ENCODE peak calls at places on chromosomes 1 and 21, in eight cellular contexts. P is activated naive CD4-positive, alpha-beta T cell treated with anti-CD3 and anti-CD28 coated beads, Interleukin-2, amount 50 U/mL, for 16 hours; T is fibroblast of the conjunctiva; S is SHP77; G is GM12891; Q is germinal center; W is neural crest cell; O is foreskin melanocyte. E is an unnamed sample.

GRCh38 chr1:98277111-98277510 is 356.3 kb upstream of the DPYD start:
- DNase-seq in S (no peak), O (no peak), P (no peak), W (no peak), T (no peak), Q (no peak), G (no peak), E (no peak)

GRCh38 chr1:24391882-24392603 is 21.5 kb downstream of the STPG1 start:
- DNase-seq in T (no peak), P (peak; percentile 62), G (no peak), O (peak; percentile 55), S (peak; percentile 25), W (peak; percentile 72), Q (peak; percentile 74), E (peak; percentile 86)

GRCh38 chr1:36743286-36744005 is 260.7 kb upstream of the CSF3R start:
- DNase-seq in S (no peak), O (no peak), W (no peak), Q (no peak), P (no peak), T (no peak), G (no peak), E (no peak)

GRCh38 chr1:80054129-80054528 is 1047.6 kb upstream of the ADGRL4 start:
- DNase-seq in W (no peak), P (no peak), O (peak; percentile 5), Q (no peak), S (peak; percentile 99), G (no peak), T (peak; percentile 59), E (no peak)

GRCh38 chr1:10353282-10353681 is 45.6 kb upstream of the PGD start:
- DNase-seq in O (no peak), T (no peak), W (no peak), Q (no peak), P (no peak), G (no peak), S (no peak), E (peak; percentile 80)

GRCh38 chr1:89953072-89953626 is 41.8 kb upstream of the ZNF326 start:
- DNase-seq in W (no peak), O (peak; percentile 15), T (peak; percentile 43), S (no peak), G (no peak), Q (no peak), P (peak; percentile 19), E (peak; percentile 34)

GRCh38 chr1:181015258-181015630 is 7.4 kb downstream of the STX6 start:
- DNase-seq in O (no peak), T (no peak), S (no peak), Q (no peak), W (no peak), P (no peak), G (no peak), E (no peak)

GRCh38 chr1:63915121-63915520 is 141.3 kb downstream of the ROR1 start:
- DNase-seq in T (no peak), O (no peak), S (no peak), W (no peak), G (peak; percentile 6), P (no peak), Q (peak; percentile 8), E (peak; percentile 51)

GRCh38 chr21:31181089-31181757 is 142.9 kb upstream of the KRTAP19-8 start:
- DNase-seq in S (no peak), T (no peak), P (peak; percentile 29), Q (no peak), O (no peak), G (no peak), W (no peak), E (no peak)

GRCh38 chr1:160251006-160251405 is 11.3 kb downstream of the DCAF8 start:
- DNase-seq in S (no peak), G (no peak), W (no peak), O (no peak), P (no peak), T (no peak), Q (no peak), E (no peak)

GRCh38 chr21:38236232-38236631 is 20.6 kb upstream of the KCNJ15 start:
- DNase-seq in Q (no peak), P (no peak), W (no peak), O (no peak), S (no peak), T (no peak), G (no peak), E (no peak)